ENCODE peak calls at places on chromosome 10, in nine cellular contexts. X is T-cell; B is activated CD4-positive, alpha-beta T cell treated with anti-CD3 and anti-CD28 coated beads, Interleukin-2, amount 10 ng/mL, durations not matched to agents 7 days and 5 days; D is non-pigmented ciliary epithelial cell; G is fibroblast of lung; F is neural progenitor cell; C is mesendoderm; O is DMS79 treated with DMSO at 0.1 percent for 48 hours; V is B cell. N is an unnamed sample.

GRCh38 chr10:127418536-127419168 is 130.5 kb upstream of the NPS start:
- DNase-seq in C (no peak), D (no peak), X (no peak), O (no peak), B (no peak), F (no peak), G (no peak), V (no peak), N (no peak)

GRCh38 chr10:122734266-122734665 is 34.6 kb upstream of the C10orf120 start:
- DNase-seq in D (no peak), G (no peak), V (no peak), X (no peak), C (no peak), O (no peak), F (no peak), B (no peak), N (no peak)

GRCh38 chr10:108632044-108632443 is 1291.3 kb downstream of the XPNPEP1 start:
- DNase-seq in O (no peak), C (no peak), B (no peak), F (no peak), V (peak), G (no peak), D (no peak), X (no peak), N (no peak)

GRCh38 chr10:43715334-43715733 is 66.7 kb upstream of the ZNF32 start:
- DNase-seq in C (no peak), G (no peak), D (no peak), O (no peak), V (no peak), F (no peak), X (no peak), B (no peak), N (no peak)

GRCh38 chr10:77867124-77867715 is 59.3 kb downstream of the DLG5 start:
- DNase-seq in D (no peak), O (no peak), V (no peak), G (peak), C (peak), F (no peak), B (no peak), X (no peak), N (no peak)

GRCh38 chr10:114551310-114551972 is 106.6 kb downstream of the ABLIM1 start:
- DNase-seq in F (no peak), D (no peak), B (no peak), V (no peak), C (peak), O (peak), G (peak), X (no peak), N (no peak)

GRCh38 chr10:75853085-75853484 is 421.7 kb downstream of the LRMDA start:
- DNase-seq in G (no peak), C (no peak), B (no peak), X (no peak), F (no peak), O (no peak), D (no peak), V (no peak), N (no peak)

GRCh38 chr10:96341219-96342182 is 17.3 kb downstream of the OPALIN start:
- DNase-seq in G (no peak), D (no peak), O (no peak), X (no peak), C (peak), V (no peak), B (no peak), F (peak), N (no peak)

GRCh38 chr10:99329238-99329890 is at the start of gene CNNM1:
- DNase-seq in C (peak), X (no peak), G (no peak), D (no peak), V (peak), F (peak), B (peak), O (peak), N (peak)

GRCh38 chr10:63586048-63586447 is 64.8 kb downstream of the REEP3 start:
- DNase-seq in V (no peak), C (no peak), G (no peak), F (no peak), O (no peak), X (no peak), B (no peak), D (no peak), N (no peak)

GRCh38 chr10:23512355-23513058 is 73.6 kb downstream of the OTUD1 start:
- DNase-seq in B (no peak), V (no peak), C (peak), F (no peak), G (peak), O (no peak), X (no peak), D (no peak), N (no peak)

GRCh38 chr10:31702005-31702404 is 226.6 kb downstream of the ARHGAP12 start:
- DNase-seq in G (no peak), V (peak), F (no peak), B (no peak), O (no peak), X (no peak), C (no peak), D (no peak), N (no peak)

GRCh38 chr10:105974803-105975456 is 1189.6 kb downstream of the SORCS1 start:
- DNase-seq in O (no peak), C (peak), V (no peak), D (no peak), F (peak), X (no peak), G (no peak), B (no peak), N (peak)

GRCh38 chr10:59856104-59856503 is 50.3 kb downstream of the CCDC6 start:
- DNase-seq in B (no peak), V (no peak), O (no peak), F (no peak), X (no peak), C (no peak), D (no peak), G (no peak), N (no peak)

GRCh38 chr10:14639635-14640034 is 135.1 kb downstream of the FAM107B start:
- DNase-seq in C (no peak), B (no peak), V (no peak), D (no peak), F (no peak), O (no peak), G (no peak), X (no peak), N (no peak)

GRCh38 chr10:3813267-3813666 is 28.3 kb upstream of the KLF6 start:
- DNase-seq in V (no peak), F (no peak), G (no peak), D (no peak), O (no peak), C (no peak), X (no peak), B (no peak), N (no peak)

GRCh38 chr10:21497177-21497807 is 28.2 kb downstream of the SKIDA1 start:
- DNase-seq in D (no peak), G (peak), X (no peak), V (peak), C (peak), O (peak), B (no peak), F (peak), N (peak)

GRCh38 chr10:126661841-126662520 is 8.5 kb downstream of the C10orf90 start:
- DNase-seq in V (no peak), X (no peak), F (no peak), B (no peak), D (no peak), G (peak), O (no peak), C (no peak), N (no peak)

GRCh38 chr10:70476249-70477035 is 2.1 kb upstream of the PALD1 start:
- DNase-seq in B (no peak), X (no peak), O (no peak), D (no peak), G (no peak), V (no peak), F (peak), C (no peak), N (no peak)

GRCh38 chr10:119542357-119542989 is at the start of gene RGS10:
- DNase-seq in G (peak), V (peak), F (peak), B (peak), O (peak), C (peak), D (no peak), X (peak), N (peak)

GRCh38 chr10:30579554-30579953 is 50.0 kb downstream of the LYZL2 start:
- DNase-seq in X (no peak), V (no peak), O (no peak), D (no peak), B (no peak), C (peak), F (peak), G (no peak), N (peak)

GRCh38 chr10:87921934-87922688 is 58.7 kb downstream of the PTEN start:
- DNase-seq in B (no peak), C (peak), X (no peak), V (no peak), O (no peak), G (no peak), D (no peak), F (no peak), N (no peak)

GRCh38 chr10:117740088-117740487 is 197.5 kb downstream of the EMX2 start:
- DNase-seq in G (no peak), V (no peak), C (no peak), D (no peak), X (no peak), F (no peak), O (no peak), B (no peak), N (no peak)

GRCh38 chr10:75530337-75530736 is 98.9 kb downstream of the LRMDA start:
- DNase-seq in F (no peak), O (no peak), B (no peak), D (no peak), X (no peak), C (peak), G (peak), V (no peak), N (no peak)

GRCh38 chr10:61902448-61903183 is 1.1 kb downstream of the ARID5B start:
- DNase-seq in X (peak), D (no peak), G (peak), V (peak), B (peak), O (no peak), C (peak), F (peak), N (peak)

GRCh38 chr10:79056736-79057391 is 11.9 kb upstream of the ZMIZ1 start:
- DNase-seq in O (no peak), D (no peak), G (no peak), X (no peak), F (peak), C (no peak), V (no peak), B (no peak), N (peak)

GRCh38 chr10:18140957-18141888 is 999 bp downstream of the CACNB2 start:
- DNase-seq in D (no peak), B (no peak), X (no peak), F (peak), C (peak), G (peak), O (peak), V (no peak), N (no peak)

GRCh38 chr10:6516277-6516676 is 63.8 kb downstream of the PRKCQ start:
- DNase-seq in F (peak), D (no peak), V (no peak), O (no peak), X (no peak), G (no peak), B (no peak), C (peak), N (no peak)

GRCh38 chr10:14056545-14057332 is 274.0 kb downstream of the FRMD4A start:
- DNase-seq in O (no peak), V (no peak), F (peak), B (no peak), C (peak), X (no peak), G (peak), D (peak), N (no peak)

GRCh38 chr10:114437456-114438292 is 33.4 kb upstream of the AFAP1L2 start:
- DNase-seq in G (no peak), B (no peak), D (no peak), X (no peak), C (peak), O (no peak), F (peak), V (no peak), N (no peak)

GRCh38 chr10:124999433-125000365 is 57.8 kb downstream of the ZRANB1 start:
- DNase-seq in V (no peak), X (no peak), F (no peak), G (peak), D (peak), O (no peak), C (no peak), B (no peak), N (no peak)

N was measured in WERI-Rb-1.